ENCODE peak calls at places on chromosomes 16 and 17, in four cellular contexts. I, P, O and G are unnamed samples. For H3K4me1, the result is how much of the 10 kb centered on the place peaks cover.

GRCh38 chr16:72856797-72857196 is 191.1 kb downstream of the ZFHX3 start:
- DNase-seq in I (no peak), P (no peak), O (peak), G (peak)

GRCh38 chr17:14340968-14341412 is 40.1 kb downstream of the HS3ST3B1 start:
- DNase-seq in I (no peak), P (no peak), O (no peak), G (no peak)

GRCh38 chr17:6471531-6472465 is 27.5 kb downstream of the PIMREG start:
- DNase-seq in I (no peak), P (no peak), O (no peak), G (no peak)

GRCh38 chr17:54901230-54901847 is 687 bp downstream of the TOM1L1 start:
- DNase-seq in I (no peak), P (no peak), O (peak), G (peak)

GRCh38 chr17:77126519-77126918 is 14.2 kb upstream of the SEC14L1 start:
- DNase-seq in I (no peak), P (no peak), O (no peak), G (no peak)

GRCh38 chr17:41657936-41658335 is 30.7 kb upstream of the EIF1 start:
- DNase-seq in I (no peak), P (no peak), O (no peak), G (no peak)

GRCh38 chr17:70239391-70239826 is 70.1 kb downstream of the KCNJ2 start:
- DNase-seq in I (no peak), P (no peak), O (no peak), G (no peak)

GRCh38 chr17:78137392-78138203 is 7.0 kb downstream of the TMC8 start:
- DNase-seq in I (no peak), P (peak), O (no peak), G (peak)

GRCh38 chr17:41026668-41027471 is at the start of gene KRTAP1-5:
- DNase-seq in I (no peak), P (no peak), O (no peak), G (no peak)

GRCh38 chr17:50596191-50597037 is 35.9 kb downstream of the CACNA1G start:
- DNase-seq in I (no peak), P (peak), O (no peak), G (no peak)

DNA sequence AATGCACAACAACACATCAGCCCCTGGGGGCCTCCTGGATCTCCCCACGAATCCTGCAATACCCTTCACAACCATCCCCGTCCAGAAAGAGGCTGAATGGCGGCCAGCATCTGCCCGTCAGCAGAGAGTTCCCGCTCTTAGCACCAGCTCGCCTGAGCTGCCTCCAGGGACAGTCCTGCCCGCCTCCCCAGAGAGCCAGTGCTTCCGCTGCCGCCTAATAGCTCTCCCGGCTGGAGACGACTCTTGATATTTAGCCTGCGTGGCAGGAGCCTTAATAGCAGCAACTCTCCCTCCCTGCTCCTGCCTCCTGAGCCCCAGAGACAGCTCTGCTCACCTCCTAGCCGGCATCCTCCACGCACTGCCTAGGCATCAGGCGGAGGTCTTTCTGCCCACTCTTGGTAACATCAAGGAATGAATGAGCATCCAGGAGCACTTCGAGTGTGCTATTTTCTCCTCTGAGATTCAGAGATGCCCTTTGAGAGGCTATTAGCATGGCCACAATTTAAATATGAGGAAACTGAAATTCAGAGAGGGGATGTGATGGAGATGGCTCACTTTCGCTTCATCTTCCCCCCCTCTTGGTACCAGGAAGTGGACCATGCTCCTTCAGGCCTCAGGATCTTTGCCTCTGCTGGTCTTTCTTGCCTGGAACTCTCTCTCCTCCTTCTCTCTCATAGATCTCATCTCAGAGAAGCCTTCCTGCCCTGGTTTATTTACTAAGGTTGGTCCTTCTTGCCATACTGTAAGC is 67.9 kb downstream of the RAI1 start:
- DNase-seq in I (no peak), P (no peak), O (no peak), G (peak)
- TF ChIP-seq NFIC in I (no peak), P (no peak), O (no peak), G (no peak)

GRCh38 chr16:8767176-8767575 is 30.3 kb downstream of the TMEM186 start:
- DNase-seq in I (no peak), P (no peak), O (no peak), G (no peak)
- H3K4me1 ChIP-seq in I (under half), P (under half), O (under half), G (under half)

GRCh38 chr17:63925615-63926014 is 6.5 kb downstream of the CD79B start:
- DNase-seq in I (no peak), P (no peak), O (no peak), G (peak)

GRCh38 chr17:63926164-63926563 is 6.0 kb downstream of the CD79B start:
- DNase-seq in I (no peak), P (no peak), O (no peak), G (no peak)

GRCh38 chr17:63928966-63929695 is 3.0 kb downstream of the CD79B start:
- DNase-seq in I (no peak), P (no peak), O (no peak), G (peak)

GRCh38 chr17:63928172-63928666 is 3.9 kb downstream of the CD79B start:
- DNase-seq in I (no peak), P (no peak), O (no peak), G (peak)

GRCh38 chr17:63927464-63928171 is 4.5 kb downstream of the CD79B start:
- DNase-seq in I (no peak), P (no peak), O (no peak), G (peak)
- TF ChIP-seq NFIC in I (no peak), P (no peak), O (no peak), G (no peak)

DNA sequence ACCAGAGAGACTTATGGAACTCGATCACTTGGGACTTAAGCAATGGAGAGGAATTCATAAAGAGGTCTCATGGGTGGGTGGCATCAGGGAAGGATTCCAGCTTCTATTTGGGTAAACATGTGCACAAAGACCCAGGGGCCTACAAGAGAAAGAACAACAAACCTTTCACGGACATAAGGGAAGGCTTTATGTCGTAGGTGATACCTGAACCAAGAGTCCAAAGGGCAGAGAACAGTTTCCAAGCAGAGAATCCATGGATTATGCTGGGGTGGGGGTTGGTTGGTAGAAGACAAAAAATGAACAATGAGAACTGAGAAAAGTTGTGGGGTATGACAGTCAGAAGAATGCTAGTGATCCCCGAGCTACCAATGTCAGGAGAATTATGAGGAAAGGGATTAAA is 119.8 kb downstream of the CNTNAP4 start:
- DNase-seq in I (no peak), P (no peak), O (peak), G (no peak)
- H3K4me1 ChIP-seq in I (under half), P (under half), O (under half), G (under half)

GRCh38 chr17:48503747-48504146 is 27.1 kb downstream of the HOXB1 start:
- DNase-seq in I (no peak), P (no peak), O (no peak), G (no peak)

GRCh38 chr17:48504953-48505352 is 25.9 kb downstream of the HOXB1 start:
- DNase-seq in I (no peak), P (no peak), O (no peak), G (no peak)

GRCh38 chr17:48505788-48506187 is 25.0 kb downstream of the HOXB1 start:
- DNase-seq in I (peak), P (peak), O (peak), G (no peak)

GRCh38 chr17:48502901-48503300 is 27.9 kb downstream of the HOXB1 start:
- DNase-seq in I (no peak), P (no peak), O (no peak), G (no peak)

GRCh38 chr17:48506246-48506645 is 24.6 kb downstream of the HOXB1 start:
- DNase-seq in I (no peak), P (no peak), O (no peak), G (no peak)
- TF ChIP-seq NFIC in I (no peak), P (no peak), O (no peak), G (no peak)